ENCODE peak calls at places on chromosomes 3 and 15, in ten cellular contexts. X, I, B, M, L, S, K, E, C and D are unnamed samples. For H3K36me3, the result is how much of the 10 kb centered on the place peaks cover.

GRCh38 chr3:149340310-149340933 is 7.0 kb upstream of the TM4SF18 start:
- DNase-seq in X (no peak), I (no peak), B (no peak), M (no peak), L (no peak), S (no peak), K (no peak), E (no peak), C (no peak), D (no peak)

GRCh38 chr3:81395739-81396138 is 365.7 kb downstream of the GBE1 start:
- DNase-seq in X (no peak), I (no peak), B (no peak), M (peak), L (peak), S (no peak), K (no peak), E (no peak), C (no peak), D (no peak)

GRCh38 chr3:59189561-59190338 is 139.9 kb upstream of the CFAP20DC start:
- DNase-seq in X (no peak), I (no peak), B (no peak), M (no peak), L (peak), S (no peak), K (no peak), E (no peak), C (peak), D (no peak)

GRCh38 chr3:10546887-10547286 is 41.5 kb upstream of the ATP2B2 start:
- DNase-seq in X (no peak), I (no peak), B (no peak), M (no peak), L (no peak), S (no peak), K (no peak), E (no peak), C (no peak), D (no peak)

GRCh38 chr15:27490867-27491595 is 520.0 kb downstream of the GABRG3 start:
- DNase-seq in X (no peak), I (no peak), B (no peak), M (no peak), L (no peak), S (no peak), K (no peak), E (no peak), C (no peak), D (no peak)

GRCh38 chr3:12946661-12947316 is 105.4 kb upstream of the RPL32 start:
- DNase-seq in X (no peak), I (no peak), B (no peak), M (no peak), L (no peak), S (no peak), K (no peak), E (no peak), C (no peak), D (no peak)

GRCh38 chr3:127446756-127447155 is 143.8 kb downstream of the TPRA1 start:
- DNase-seq in X (peak), I (no peak), B (no peak), M (no peak), L (no peak), S (no peak), K (no peak), E (no peak), C (peak), D (no peak)

GRCh38 chr15:58329781-58330467 is 101.9 kb upstream of the LIPC start:
- DNase-seq in X (no peak), I (no peak), B (no peak), M (no peak), L (no peak), S (peak), K (no peak), E (no peak), C (no peak), D (no peak)

GRCh38 chr15:49620174-49620573 is 444 bp downstream of the FAM227B start:
- DNase-seq in X (no peak), I (no peak), B (no peak), M (no peak), L (no peak), S (no peak), K (peak), E (no peak), C (no peak), D (no peak)

GRCh38 chr3:138812806-138813205 is 21.9 kb downstream of the PIK3CB start:
- DNase-seq in X (no peak), I (no peak), B (no peak), M (no peak), L (no peak), S (no peak), K (no peak), E (no peak), C (no peak), D (no peak)

GRCh38 chr3:139127101-139127500 is 82.4 kb upstream of the PRR23C start:
- DNase-seq in X (no peak), I (no peak), B (no peak), M (no peak), L (no peak), S (no peak), K (no peak), E (no peak), C (no peak), D (no peak)

GRCh38 chr3:18245721-18246120 is 179.4 kb downstream of the SATB1 start:
- DNase-seq in X (no peak), I (no peak), B (no peak), M (no peak), L (no peak), S (no peak), K (no peak), E (no peak), C (no peak), D (no peak)

GRCh38 chr3:106728315-106728821 is 648.9 kb upstream of the CCDC54 start:
- DNase-seq in X (no peak), I (no peak), B (no peak), M (no peak), L (no peak), S (no peak), K (peak), E (peak), C (no peak), D (no peak)

GRCh38 chr15:70379134-70379533 is 281.4 kb upstream of the TLE3 start:
- DNase-seq in X (no peak), I (no peak), B (no peak), M (no peak), L (no peak), S (no peak), K (no peak), E (no peak), C (peak), D (no peak)

GRCh38 chr3:40971191-40972168 is 227.8 kb upstream of the CTNNB1 start:
- DNase-seq in X (peak), I (peak), B (peak), M (no peak), L (no peak), S (peak), K (no peak), E (peak), C (peak), D (peak)

GRCh38 chr3:72661115-72661457 is 187.2 kb downstream of the SHQ1 start:
- DNase-seq in X (no peak), I (peak), B (peak), M (no peak), L (no peak), S (peak), K (no peak), E (peak), C (peak), D (peak)

GRCh38 chr15:51830279-51830806 is 890 bp downstream of the TMOD3 start:
- DNase-seq in X (no peak), I (no peak), B (no peak), M (peak), L (peak), S (no peak), K (peak), E (no peak), C (no peak), D (no peak)

GRCh38 chr15:29622637-29623036 is 199.6 kb downstream of the TJP1 start:
- DNase-seq in X (no peak), I (no peak), B (no peak), M (no peak), L (no peak), S (no peak), K (no peak), E (no peak), C (no peak), D (no peak)

GRCh38 chr3:184409946-184410500 is 30.2 kb downstream of the CHRD start:
- DNase-seq in X (no peak), I (no peak), B (no peak), M (no peak), L (no peak), S (no peak), K (no peak), E (no peak), C (peak), D (no peak)

GRCh38 chr15:43235536-43235935 is 14.7 kb upstream of the EPB42 start:
- DNase-seq in X (no peak), I (no peak), B (peak), M (no peak), L (no peak), S (no peak), K (no peak), E (no peak), C (no peak), D (no peak)
- H3K36me3 ChIP-seq in X (under half), I (under half), B (under half), M (under half), L (under half), S (under half), K (under half), E (under half), C (under half), D (under half)

GRCh38 chr3:124982855-124983254 is 48.3 kb upstream of the MUC13 start:
- DNase-seq in X (no peak), I (no peak), B (no peak), M (no peak), L (no peak), S (no peak), K (peak), E (no peak), C (no peak), D (no peak)

GRCh38 chr3:124978627-124979026 is 44.1 kb upstream of the MUC13 start:
- DNase-seq in X (no peak), I (no peak), B (no peak), M (no peak), L (no peak), S (no peak), K (no peak), E (no peak), C (no peak), D (no peak)

GRCh38 chr3:124985358-124985757 is 50.8 kb upstream of the MUC13 start:
- DNase-seq in X (no peak), I (no peak), B (no peak), M (no peak), L (no peak), S (no peak), K (peak), E (no peak), C (no peak), D (no peak)

GRCh38 chr3:124984754-124985153 is 50.2 kb upstream of the MUC13 start:
- DNase-seq in X (no peak), I (no peak), B (no peak), M (no peak), L (no peak), S (no peak), K (no peak), E (no peak), C (no peak), D (no peak)

GRCh38 chr3:124981472-124981871 is 46.9 kb upstream of the MUC13 start:
- DNase-seq in X (no peak), I (no peak), B (no peak), M (no peak), L (no peak), S (no peak), K (no peak), E (no peak), C (no peak), D (no peak)
- H3K36me3 ChIP-seq in X (half or more), I (under half), B (under half), M (under half), L (half or more), S (under half), K (under half), E (under half), C (under half), D (under half)

GRCh38 chr15:63718590-63719035 is 115.1 kb downstream of the HERC1 start:
- DNase-seq in X (no peak), I (no peak), B (no peak), M (no peak), L (no peak), S (no peak), K (no peak), E (no peak), C (no peak), D (no peak)
- H3K36me3 ChIP-seq in X (half or more), I (under half), B (under half), M (under half), L (under half), S (half or more), K (under half), E (under half), C (under half), D (under half)

GRCh38 chr15:48596841-48597240 is 48.7 kb downstream of the FBN1 start:
- DNase-seq in X (no peak), I (no peak), B (no peak), M (no peak), L (no peak), S (no peak), K (no peak), E (no peak), C (no peak), D (no peak)
- H3K36me3 ChIP-seq in X (under half), I (under half), B (under half), M (under half), L (under half), S (under half), K (under half), E (under half), C (under half), D (under half)

DNA sequence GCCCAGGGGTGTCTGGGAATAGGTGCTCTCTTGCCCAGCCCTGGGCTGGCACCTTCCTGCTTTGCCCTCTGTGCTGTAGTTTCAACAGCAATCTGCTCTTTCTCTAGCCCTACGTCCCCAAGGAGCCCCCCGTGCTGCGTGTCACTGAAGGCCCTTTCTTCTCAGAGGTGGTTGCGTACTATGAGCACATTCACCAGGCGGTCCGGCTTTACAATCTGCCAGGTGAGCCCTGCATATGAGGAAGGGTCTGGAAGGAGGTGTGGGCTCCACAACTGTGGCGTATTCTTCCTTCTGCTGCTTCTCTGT is 9.6 kb downstream of the MAN2A2 start:
- DNase-seq in X (peak), I (no peak), B (no peak), M (no peak), L (no peak), S (peak), K (no peak), E (no peak), C (no peak), D (no peak)
- H3K36me3 ChIP-seq in X (half or more), I (under half), B (under half), M (half or more), L (under half), S (half or more), K (half or more), E (half or more), C (under half), D (half or more)